ENCODE peak calls at places on chromosomes 11 and 22, in four cellular contexts. V is lung, O is uterus, B is GM23338. L is an unnamed sample.

GRCh38 chr11:68569357-68569756 is 108.8 kb downstream of the PPP6R3 start:
- DNase-seq in V (no peak), O (no peak), B (no peak), L (no peak)

GRCh38 chr22:31637938-31638618 is 23.9 kb downstream of the PISD start:
- DNase-seq in V (peak), O (no peak), B (no peak), L (peak)

GRCh38 chr11:96781082-96781481 is 391.3 kb downstream of the JRKL start:
- DNase-seq in V (no peak), O (no peak), B (no peak), L (no peak)

GRCh38 chr11:101129203-101129943 is at the start of gene PGR:
- DNase-seq in V (peak), O (peak), B (peak), L (peak)

GRCh38 chr22:24592846-24593809 is at the start of gene LRRC75B:
- DNase-seq in V (peak), O (peak), B (peak), L (peak)

GRCh38 chr11:33861366-33861765 is 30.5 kb downstream of the LMO2 start:
- DNase-seq in V (no peak), O (no peak), B (no peak), L (no peak)

GRCh38 chr11:33598426-33599069 is 102.1 kb downstream of the C11orf91 start:
- DNase-seq in V (no peak), O (no peak), B (peak), L (no peak)

GRCh38 chr22:48760481-48761238 is 1067.0 kb downstream of the BRD1 start:
- DNase-seq in V (peak), O (no peak), B (no peak), L (peak)

GRCh38 chr11:48307760-48308386 is 1.9 kb downstream of the OR4S1 start:
- DNase-seq in V (peak), O (no peak), B (peak), L (peak)

GRCh38 chr11:1534171-1534570 is 37.9 kb downstream of the DUSP8 start:
- DNase-seq in V (no peak), O (no peak), B (no peak), L (no peak)

GRCh38 chr11:1536065-1536843 is 35.8 kb downstream of the DUSP8 start:
- DNase-seq in V (no peak), O (no peak), B (no peak), L (no peak)

GRCh38 chr11:1533342-1533725 is 38.7 kb downstream of the DUSP8 start:
- DNase-seq in V (no peak), O (no peak), B (no peak), L (no peak)

GRCh38 chr11:1532606-1533341 is 39.3 kb downstream of the DUSP8 start:
- DNase-seq in V (no peak), O (no peak), B (no peak), L (no peak)

DNA sequence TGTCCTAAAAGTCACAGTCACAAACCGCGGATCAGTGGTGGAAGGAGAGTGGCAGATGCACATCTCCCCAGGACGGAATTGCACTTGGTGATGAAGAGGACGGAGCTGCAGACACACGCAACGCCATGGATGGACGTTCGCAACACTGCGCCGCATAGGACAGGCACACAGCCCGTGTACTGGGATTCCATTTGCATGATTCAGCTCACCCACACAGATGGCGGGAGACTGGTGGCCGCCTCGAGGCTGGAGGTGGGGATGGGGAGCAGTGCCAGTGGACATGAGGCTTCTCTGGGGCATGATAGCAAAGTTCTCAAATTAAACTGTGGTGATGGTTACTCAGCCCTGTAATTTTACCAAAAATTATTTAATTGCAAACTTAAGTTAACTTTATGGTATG is 37.4 kb downstream of the DUSP8 start:
- DNase-seq in V (no peak), O (no peak), B (no peak), L (no peak)
- H3K27ac ChIP-seq in V (no peak), O (peak), B (no peak), L (peak)

GRCh38 chr11:60701509-60701818 is 2.1 kb downstream of the MS4A8 start:
- DNase-seq in V (no peak), O (no peak), B (no peak), L (no peak)
- TF ChIP-seq CTCF in V (no peak), O (no peak), B (no peak), L (no peak)

DNA sequence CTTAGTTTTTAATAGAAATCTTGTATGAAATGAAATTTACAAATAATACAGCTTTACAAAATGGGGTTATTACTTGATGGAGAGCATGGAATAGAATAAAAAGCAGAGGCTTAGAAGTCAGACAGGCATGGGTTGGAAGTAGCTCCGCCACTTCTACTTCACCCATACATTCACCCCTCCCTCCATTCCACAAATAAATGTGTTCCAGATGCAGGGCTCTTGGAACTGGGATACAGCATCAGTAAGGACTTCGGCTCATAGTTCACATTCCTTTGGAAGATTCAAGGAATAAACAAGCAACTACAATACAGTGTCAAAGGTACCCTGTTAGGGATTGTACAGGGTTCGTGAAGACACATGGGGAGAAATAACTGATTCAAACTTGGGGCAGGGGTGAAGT is 156.8 kb downstream of the WNT11 start:
- DNase-seq in V (no peak), O (no peak), B (no peak), L (no peak)
- H3K27ac ChIP-seq in V (no peak), O (no peak), B (no peak), L (no peak)

GRCh38 chr22:20604776-20605221 is 97.4 kb downstream of the MED15 start:
- DNase-seq in V (no peak), O (no peak), B (peak), L (no peak)
- TF ChIP-seq CTCF in V (no peak), O (no peak), B (no peak), L (no peak)

GRCh38 chr22:35424761-35425160 is 24.8 kb downstream of the MCM5 start:
- DNase-seq in V (no peak), O (no peak), B (no peak), L (no peak)
- H3K27ac ChIP-seq in V (no peak), O (no peak), B (peak), L (no peak)

GRCh38 chr11:119491753-119492455 is 68.9 kb upstream of the THY1 start:
- DNase-seq in V (no peak), O (no peak), B (peak), L (no peak)
- TF ChIP-seq CTCF in V (no peak), O (no peak), B (peak), L (peak)

GRCh38 chr11:118596226-118596625 is 11.2 kb upstream of the PHLDB1 start:
- DNase-seq in V (no peak), O (no peak), B (no peak), L (no peak)
- H3K27ac ChIP-seq in V (no peak), O (peak), B (no peak), L (peak)

DNA sequence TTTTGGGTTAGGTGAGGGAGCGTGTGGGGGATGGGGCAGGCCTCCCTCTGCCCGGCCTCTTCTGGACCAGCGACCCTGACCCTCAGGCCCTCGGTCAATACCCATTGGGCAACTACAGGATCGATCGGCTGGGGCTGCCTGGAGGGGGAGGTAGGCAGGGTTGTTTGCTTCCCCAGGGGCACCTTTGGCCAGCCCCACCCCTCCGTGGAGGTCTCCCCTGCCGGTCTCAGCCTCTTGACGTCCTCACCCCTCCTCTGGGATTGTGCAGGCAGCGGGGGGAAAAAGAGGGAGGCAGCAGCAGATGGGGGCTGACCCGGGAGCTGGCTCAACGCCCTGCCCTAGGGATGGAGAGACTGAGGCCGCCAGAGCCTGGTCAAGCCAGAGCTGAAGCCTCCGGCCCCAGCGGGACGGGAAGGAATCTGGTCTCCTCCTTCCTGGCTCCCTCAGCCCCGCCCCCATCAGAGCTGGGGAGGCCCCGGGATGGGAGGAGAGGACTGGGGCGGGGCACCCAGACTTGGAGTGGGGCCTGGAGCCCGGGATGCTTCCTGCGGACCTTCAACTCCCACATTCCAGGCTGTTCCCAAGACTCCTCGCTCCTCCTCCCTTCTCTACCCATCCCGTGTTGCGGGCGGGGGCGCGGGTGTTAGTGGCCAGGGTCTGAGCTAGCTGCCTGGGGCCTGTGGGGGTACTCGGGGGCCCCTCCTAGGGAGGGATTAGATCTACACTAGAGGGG is 14.4 kb upstream of the CDC42EP1 start:
- DNase-seq in V (peak), O (peak), B (peak), L (peak)
- TF ChIP-seq CTCF in V (no peak), O (no peak), B (no peak), L (no peak)

DNA sequence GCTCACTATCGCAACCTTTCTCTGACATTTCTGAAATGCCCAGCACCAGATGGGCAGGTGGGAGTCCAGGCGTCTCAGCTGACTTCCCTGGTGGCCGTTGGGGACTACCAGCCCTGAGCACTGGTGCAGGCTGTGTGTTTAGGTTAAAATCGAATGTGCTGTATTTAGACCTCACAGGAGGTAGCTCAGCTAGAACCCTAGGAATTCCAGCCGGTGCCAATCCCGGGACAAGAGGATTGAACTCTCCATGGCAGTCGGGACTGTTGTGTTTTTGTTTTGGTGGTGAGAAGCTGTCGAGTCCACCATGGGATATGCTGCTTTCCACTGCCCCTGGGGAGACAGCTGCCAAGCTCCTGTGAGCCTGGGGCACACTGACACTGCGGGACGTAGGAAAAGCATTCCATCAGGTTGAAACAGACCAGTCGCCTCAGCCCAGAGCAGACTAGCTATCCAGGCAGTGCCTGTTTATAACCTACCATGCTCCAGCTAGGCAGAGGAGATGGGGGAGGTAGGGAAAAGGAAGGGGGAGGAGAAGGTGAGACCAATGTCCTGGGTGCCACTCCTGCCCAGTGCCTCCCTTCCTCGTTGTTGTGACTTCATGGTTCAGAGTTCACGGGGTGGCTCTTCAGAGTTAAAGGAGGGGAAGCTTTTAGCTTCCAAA is 52.9 kb downstream of the MICAL2 start:
- DNase-seq in V (no peak), O (peak), B (no peak), L (peak)
- H3K27ac ChIP-seq in V (peak), O (peak), B (no peak), L (peak)

GRCh38 chr11:131694526-131695424 is 324.4 kb downstream of the NTM start:
- DNase-seq in V (peak), O (peak), B (peak), L (peak)
- TF ChIP-seq CTCF in V (peak), O (peak), B (peak), L (peak)

L was measured in tibial artery.